ENCODE peak calls at places on chromosomes 16 and 17, in six cellular contexts. K is neural crest cell, G is cardiac muscle cell, T is BJ, L is RWPE2, U is non-pigmented ciliary epithelial cell. E is an unnamed sample.

GRCh38 chr16:4673387-4674046 is 19.8 kb upstream of the NUDT16L1 start:
- DNase-seq in K (no peak), G (no peak), T (no peak), L (no peak), U (no peak), E (no peak)

GRCh38 chr17:4610162-4610561 is 25.8 kb downstream of the SMTNL2 start:
- DNase-seq in K (no peak), G (no peak), T (no peak), L (no peak), U (no peak), E (no peak)

GRCh38 chr16:81755915-81756644 is 23.0 kb upstream of the PLCG2 start:
- DNase-seq in K (no peak), G (no peak), T (no peak), L (no peak), U (no peak), E (no peak)

GRCh38 chr16:67857547-67858233 is 10.2 kb upstream of the CENPT start:
- DNase-seq in K (no peak), G (no peak), T (peak), L (peak), U (peak), E (peak)

GRCh38 chr17:45672301-45672700 is 111.8 kb upstream of the CRHR1 start:
- DNase-seq in K (no peak), G (no peak), T (no peak), L (no peak), U (no peak), E (no peak)

GRCh38 chr16:50293041-50293783 is 26.9 kb downstream of the ADCY7 start:
- DNase-seq in K (no peak), G (no peak), T (no peak), L (no peak), U (no peak), E (no peak)

GRCh38 chr16:78122774-78123315 is 23.4 kb downstream of the WWOX start:
- DNase-seq in K (no peak), G (peak), T (no peak), L (no peak), U (peak), E (peak)

GRCh38 chr17:36722121-36722902 is 120.9 kb downstream of the MRM1 start:
- DNase-seq in K (peak), G (peak), T (no peak), L (no peak), U (no peak), E (peak)

GRCh38 chr16:2325791-2326190 is 14.7 kb downstream of the ABCA3 start:
- DNase-seq in K (no peak), G (no peak), T (no peak), L (peak), U (no peak), E (no peak)

GRCh38 chr17:13833921-13834320 is 232.2 kb upstream of the HS3ST3A1 start:
- DNase-seq in K (no peak), G (no peak), T (no peak), L (no peak), U (peak), E (no peak)

GRCh38 chr17:75604034-75604695 is 16.6 kb downstream of the MYO15B start:
- DNase-seq in K (no peak), G (no peak), T (no peak), L (peak), U (no peak), E (no peak)

GRCh38 chr17:12492450-12492849 is 173.2 kb upstream of the MYOCD start:
- DNase-seq in K (no peak), G (no peak), T (no peak), L (no peak), U (no peak), E (no peak)

GRCh38 chr17:58229881-58230280 is 8.5 kb upstream of the LPO start:
- DNase-seq in K (no peak), G (no peak), T (no peak), L (no peak), U (no peak), E (no peak)

GRCh38 chr17:62790554-62790953 is 17.6 kb downstream of the MARCHF10 start:
- DNase-seq in K (no peak), G (no peak), T (peak), L (no peak), U (peak), E (no peak)

GRCh38 chr16:27320261-27321012 is 6.7 kb downstream of the IL4R start:
- DNase-seq in K (no peak), G (no peak), T (no peak), L (no peak), U (no peak), E (no peak)

GRCh38 chr17:61260061-61260797 is 139.4 kb upstream of the TBX2 start:
- DNase-seq in K (no peak), G (peak), T (peak), L (no peak), U (no peak), E (no peak)

GRCh38 chr16:77307764-77308561 is 108.8 kb downstream of the SYCE1L start:
- DNase-seq in K (no peak), G (no peak), T (no peak), L (no peak), U (peak), E (peak)

GRCh38 chr16:78988361-78988992 is 612.1 kb downstream of the MAF start:
- DNase-seq in K (no peak), G (no peak), T (no peak), L (no peak), U (no peak), E (no peak)

GRCh38 chr16:3509470-3509928 is 8.7 kb downstream of the CLUAP1 start:
- DNase-seq in K (no peak), G (no peak), T (no peak), L (no peak), U (no peak), E (peak)

GRCh38 chr17:16255481-16255901 is 38.5 kb downstream of the PIGL start:
- DNase-seq in K (no peak), G (peak), T (no peak), L (no peak), U (no peak), E (no peak)

GRCh38 chr16:71762186-71762585 is 37.7 kb upstream of the PHLPP2 start:
- DNase-seq in K (no peak), G (no peak), T (peak), L (no peak), U (peak), E (no peak)

GRCh38 chr16:3983081-3983520 is 102.6 kb upstream of the CREBBP start:
- DNase-seq in K (peak), G (peak), T (no peak), L (no peak), U (no peak), E (peak)

GRCh38 chr17:6471531-6472465 is 27.5 kb downstream of the PIMREG start:
- DNase-seq in K (no peak), G (no peak), T (no peak), L (no peak), U (no peak), E (no peak)

GRCh38 chr16:66097746-66098145 is 268.7 kb upstream of the CDH5 start:
- DNase-seq in K (no peak), G (no peak), T (no peak), L (no peak), U (no peak), E (no peak)

GRCh38 chr17:82497483-82498405 is 21.8 kb upstream of the FOXK2 start:
- DNase-seq in K (peak), G (peak), T (no peak), L (no peak), U (peak), E (no peak)

GRCh38 chr17:3750926-3751325 is 27.2 kb downstream of the HASPIN start:
- DNase-seq in K (no peak), G (no peak), T (no peak), L (no peak), U (no peak), E (no peak)

GRCh38 chr17:62617894-62618472 is 9.5 kb upstream of the MRC2 start:
- DNase-seq in K (no peak), G (peak), T (no peak), L (no peak), U (no peak), E (no peak)

GRCh38 chr17:5499790-5500189 is 13.4 kb downstream of the MIS12 start:
- DNase-seq in K (peak), G (peak), T (no peak), L (no peak), U (no peak), E (no peak)

GRCh38 chr16:8867483-8868271 is 1.1 kb downstream of the CARHSP1 start:
- DNase-seq in K (no peak), G (peak), T (no peak), L (no peak), U (no peak), E (no peak)

GRCh38 chr17:34306466-34306865 is 12.8 kb upstream of the CCL8 start:
- DNase-seq in K (no peak), G (peak), T (no peak), L (no peak), U (no peak), E (no peak)

GRCh38 chr17:75476274-75476673 is 19.8 kb downstream of the TMEM94 start:
- DNase-seq in K (peak), G (peak), T (no peak), L (no peak), U (no peak), E (no peak)

GRCh38 chr17:45961206-45961605 is 37.8 kb upstream of the STH start:
- DNase-seq in K (no peak), G (no peak), T (no peak), L (no peak), U (no peak), E (no peak)

GRCh38 chr16:64507240-64508024 is 614.4 kb downstream of the CDH11 start:
- DNase-seq in K (no peak), G (peak), T (no peak), L (no peak), U (no peak), E (no peak)

GRCh38 chr16:57632568-57632967 is 4.1 kb downstream of the ADGRG1 start:
- DNase-seq in K (no peak), G (no peak), T (no peak), L (no peak), U (no peak), E (no peak)

GRCh38 chr17:39151680-39152058 is 232 bp upstream of the PLXDC1 start:
- DNase-seq in K (no peak), G (no peak), T (no peak), L (no peak), U (no peak), E (no peak)